ENCODE peak calls at places on chromosomes 2 and 18, in five cellular contexts. D is anterior cingulate cortex; K is sciatic nerve; Z is AG08395; X is activated naive CD4-positive, alpha-beta T cell treated with anti-CD3 and anti-CD28 coated beads, Interleukin-2, amount 10 ng/mL, durations not matched to agents 7 days and 5 days. N is an unnamed sample.

GRCh38 chr2:85230637-85231036 is 97.2 kb downstream of the TGOLN2 start:
- DNase-seq in D (no peak), X (no peak), K (no peak), Z (no peak), N (no peak)

GRCh38 chr2:27003857-27004256 is 28.9 kb upstream of the TMEM214 start:
- DNase-seq in D (no peak), X (no peak), K (no peak), Z (peak; percentile 36), N (no peak)

GRCh38 chr2:46297546-46298271 is 502 bp downstream of the EPAS1 start:
- DNase-seq in X (peak; percentile 87), Z (peak; percentile 22), D (no peak), K (peak; percentile 84), N (peak; percentile 61)

GRCh38 chr18:11983592-11983991 is 2.3 kb downstream of the IMPA2 start:
- DNase-seq in K (no peak), Z (no peak), X (no peak), D (no peak), N (peak; percentile 30)

GRCh38 chr2:10427568-10427975 is 20.6 kb downstream of the ODC1 start:
- DNase-seq in Z (no peak), K (no peak), X (no peak), D (no peak), N (no peak)

GRCh38 chr2:169397697-169398096 is 35.4 kb upstream of the LRP2 start:
- DNase-seq in X (no peak), D (no peak), Z (no peak), K (no peak), N (no peak)

GRCh38 chr2:215664847-215665525 is 229.1 kb upstream of the FN1 start:
- DNase-seq in K (no peak), X (no peak), D (no peak), Z (peak; percentile 85), N (no peak)

GRCh38 chr2:12787891-12788783 is 71.4 kb downstream of the TRIB2 start:
- DNase-seq in K (no peak), X (no peak), Z (peak; percentile 71), D (no peak), N (no peak)

GRCh38 chr2:215218587-215219577 is 80.5 kb upstream of the ABCA12 start:
- DNase-seq in Z (no peak), X (no peak), D (no peak), K (no peak), N (no peak)

GRCh38 chr2:190860985-190861721 is 19.5 kb upstream of the GLS start:
- DNase-seq in Z (peak; percentile 70), X (no peak), D (no peak), K (no peak), N (no peak)

GRCh38 chr2:236719192-236719635 is 149.6 kb downstream of the ACKR3 start:
- DNase-seq in X (no peak), K (no peak), D (no peak), Z (no peak), N (no peak)

GRCh38 chr2:239121600-239122012 is 273.7 kb downstream of the TWIST2 start:
- DNase-seq in K (peak; percentile 86), Z (no peak), D (peak; percentile 66), X (no peak), N (no peak)

GRCh38 chr2:195606179-195606578 is 50.8 kb upstream of the SLC39A10 start:
- DNase-seq in X (no peak), D (no peak), K (no peak), Z (no peak), N (no peak)

GRCh38 chr2:59936031-59936430 is 617.4 kb downstream of the BCL11A start:
- DNase-seq in X (no peak), Z (no peak), D (no peak), K (no peak), N (peak; percentile 37)

GRCh38 chr2:165079432-165079831 is 124.1 kb upstream of the SLC38A11 start:
- DNase-seq in Z (no peak), K (no peak), X (no peak), D (no peak), N (no peak)

GRCh38 chr2:120451334-120451733 is 105.4 kb downstream of the INHBB start:
- DNase-seq in X (no peak), D (no peak), K (no peak), Z (no peak), N (no peak)

GRCh38 chr2:217434183-217434620 is 568.6 kb downstream of the TNS1 start:
- DNase-seq in K (peak; percentile 87), Z (peak; percentile 99), D (peak; percentile 78), X (no peak), N (peak; percentile 77)

GRCh38 chr18:34871435-34871834 is 161.3 kb downstream of the DTNA start:
- DNase-seq in D (no peak), K (no peak), Z (no peak), X (peak; percentile 22), N (no peak)

GRCh38 chr2:228869601-228870264 is 401.4 kb downstream of the PID1 start:
- DNase-seq in X (no peak), D (no peak), Z (no peak), K (no peak), N (no peak)

GRCh38 chr2:62826141-62826540 is 120.6 kb downstream of the EHBP1 start:
- DNase-seq in X (no peak), K (no peak), D (no peak), Z (peak; percentile 34), N (no peak)

GRCh38 chr18:67517224-67517765 is 775 bp upstream of the DSEL start:
- DNase-seq in Z (no peak), D (no peak), X (peak; percentile 23), K (peak; percentile 56), N (no peak)

GRCh38 chr2:240946046-240946445 is 39.9 kb downstream of the CROCC2 start:
- DNase-seq in X (peak; percentile 19), Z (no peak), K (peak; percentile 48), D (no peak), N (no peak)

GRCh38 chr2:10297950-10298349 is 4.8 kb upstream of the HPCAL1 start:
- DNase-seq in D (no peak), X (peak; percentile 69), K (no peak), Z (peak; percentile 93), N (no peak)

GRCh38 chr2:128492966-128493811 is 174.5 kb upstream of the HS6ST1 start:
- DNase-seq in D (no peak), K (no peak), Z (no peak), X (no peak), N (no peak)

GRCh38 chr2:227687189-227687588 is 20.6 kb downstream of the SCYGR5 start:
- DNase-seq in X (no peak), D (no peak), Z (no peak), K (no peak), N (no peak)

GRCh38 chr2:122421777-122422176 is 666.3 kb downstream of the TSN start:
- DNase-seq in X (no peak), D (no peak), Z (no peak), K (no peak), N (no peak)

GRCh38 chr18:34957119-34957863 is 83.9 kb upstream of the MAPRE2 start:
- DNase-seq in Z (no peak), D (no peak), X (no peak), K (no peak), N (no peak)

GRCh38 chr18:56815926-56816325 is 164.8 kb downstream of the WDR7 start:
- DNase-seq in D (no peak), X (no peak), K (no peak), Z (no peak), N (no peak)

GRCh38 chr2:173359231-173359630 is 4.6 kb downstream of the CDCA7 start:
- DNase-seq in K (no peak), X (no peak), D (no peak), Z (no peak), N (no peak)

GRCh38 chr2:37781028-37781427 is 109.6 kb upstream of the CDC42EP3 start:
- DNase-seq in D (no peak), X (no peak), K (no peak), Z (no peak), N (no peak)

GRCh38 chr2:238872026-238872425 is 24.1 kb downstream of the TWIST2 start:
- DNase-seq in X (no peak), D (no peak), K (peak; percentile 38), Z (no peak), N (no peak)

GRCh38 chr2:44087037-44087713 is 81.5 kb upstream of the PPM1B start:
- DNase-seq in K (peak; percentile 93), X (peak; percentile 88), Z (peak; percentile 91), D (peak; percentile 84), N (peak; percentile 91)

GRCh38 chr2:46779447-46779941 is 136.1 kb downstream of the MCFD2 start:
- DNase-seq in X (no peak), K (no peak), D (no peak), Z (no peak), N (no peak)

GRCh38 chr2:237060518-237061312 is 25.0 kb upstream of the COPS8 start:
- DNase-seq in D (peak; percentile 24), K (no peak), X (peak; percentile 42), Z (peak; percentile 80), N (peak; percentile 56)

GRCh38 chr18:35239314-35239713 is 1.5 kb upstream of the ZNF397 start:
- DNase-seq in X (no peak), D (no peak), K (no peak), Z (no peak), N (no peak)

GRCh38 chr2:85164145-85164559 is 31.0 kb downstream of the TCF7L1 start:
- DNase-seq in Z (no peak), X (no peak), K (no peak), D (no peak), N (no peak)

GRCh38 chr2:71181316-71181715 is 45.6 kb downstream of the PAIP2B start:
- DNase-seq in X (no peak), Z (no peak), K (no peak), D (no peak), N (no peak)

N was measured in nephron progenitor cell.